ENCODE peak calls at places on chromosomes 16 and 17, in five cellular contexts. E is RWPE1; D is activated T-helper 2 cell treated with anti-CD3 and anti-CD28 coated beads, Interferon-gamma antibody, Interleukin-2, Interleukin-4, amounts not matched to agents 10 μg/mL and 5 μg/mL and 100 μg/mL, durations not matched to agents 14 hours and 24 hours and 36 hours; J is Kasumi-1; C is ELF-1. K is an unnamed sample.

GRCh38 chr16:70476272-70477020 is 22.1 kb downstream of the FCSK start:
- DNase-seq in E (peak), D (peak), J (peak), C (no peak), K (no peak)

GRCh38 chr16:27355610-27356009 is 41.8 kb downstream of the IL4R start:
- DNase-seq in E (no peak), D (no peak), J (peak), C (peak), K (peak)

GRCh38 chr17:14580494-14580893 is 279.6 kb downstream of the HS3ST3B1 start:
- DNase-seq in E (no peak), D (no peak), J (no peak), C (no peak), K (no peak)

GRCh38 chr17:82020874-82021727 is 1.6 kb downstream of the CENPX start:
- DNase-seq in E (peak), D (no peak), J (peak), C (peak), K (peak)

GRCh38 chr16:78324649-78325274 is 225.3 kb downstream of the WWOX start:
- DNase-seq in E (no peak), D (no peak), J (no peak), C (no peak), K (peak)

GRCh38 chr17:51056813-51057510 is 63.7 kb downstream of the SPAG9 start:
- DNase-seq in E (peak), D (no peak), J (peak), C (peak), K (peak)

GRCh38 chr17:7294614-7295153 is at the start of gene YBX2:
- DNase-seq in E (peak), D (peak), J (no peak), C (peak), K (peak)

GRCh38 chr16:81174644-81175324 is 63.7 kb upstream of the BCO1 start:
- DNase-seq in E (no peak), D (no peak), J (no peak), C (no peak), K (no peak)

GRCh38 chr16:89364603-89365002 is 125.8 kb downstream of the ANKRD11 start:
- DNase-seq in E (no peak), D (no peak), J (no peak), C (no peak), K (no peak)

GRCh38 chr16:3101841-3102470 is 2.9 kb upstream of the ZSCAN10 start:
- DNase-seq in E (no peak), D (no peak), J (peak), C (peak), K (peak)

GRCh38 chr17:36808181-36808661 is 129.1 kb upstream of the LHX1 start:
- DNase-seq in E (peak), D (no peak), J (no peak), C (peak), K (peak)

GRCh38 chr16:67242138-67242730 is 5.0 kb downstream of the FHOD1 start:
- DNase-seq in E (no peak), D (no peak), J (no peak), C (no peak), K (no peak)

GRCh38 chr17:1638624-1639300 is 6.8 kb downstream of the SCARF1 start:
- DNase-seq in E (no peak), D (no peak), J (no peak), C (no peak), K (no peak)

GRCh38 chr16:11447836-11448235 is 102.6 kb downstream of the RMI2 start:
- DNase-seq in E (no peak), D (no peak), J (no peak), C (no peak), K (no peak)

GRCh38 chr17:62597920-62598319 is 29.6 kb upstream of the MRC2 start:
- DNase-seq in E (no peak), D (no peak), J (no peak), C (no peak), K (no peak)

GRCh38 chr17:57067162-57067561 is 17.9 kb upstream of the AKAP1 start:
- DNase-seq in E (no peak), D (no peak), J (no peak), C (no peak), K (no peak)

GRCh38 chr16:89101303-89102034 is 7.8 kb downstream of the ACSF3 start:
- DNase-seq in E (no peak), D (no peak), J (no peak), C (no peak), K (no peak)

GRCh38 chr16:50989047-50989446 is 162.0 kb downstream of the SALL1 start:
- DNase-seq in E (no peak), D (no peak), J (no peak), C (no peak), K (no peak)

GRCh38 chr17:17079761-17080160 is 37.5 kb downstream of the MPRIP start:
- DNase-seq in E (no peak), D (no peak), J (no peak), C (no peak), K (no peak)